ENCODE peak calls at places on chromosomes 7 and 10, in ten cellular contexts. R is cardiac muscle cell, Q is SJSA1, Z is GM23248, M is PC-3, G is WERI-Rb-1, H is thoracic aorta, J is PC-9, O is suprapubic skin, L is OCI-LY7. B is an unnamed sample.
A peak's percentile ranks its signal among the peaks of the same experiment; 100 is the strongest.

GRCh38 chr7:6272481-6273323 is at the start of gene CYTH3:
- DNase-seq in R (peak; percentile 83), Q (peak; percentile 71), Z (peak; percentile 95), M (peak; percentile 92), G (peak; percentile 73), H (no peak), J (peak; percentile 96), O (peak; percentile 75), L (peak; percentile 89), B (no peak)

GRCh38 chr10:6643962-6644361 is 63.9 kb upstream of the PRKCQ start:
- DNase-seq in R (no peak), Q (no peak), Z (no peak), M (no peak), G (no peak), H (no peak), J (no peak), O (no peak), L (no peak), B (no peak)

GRCh38 chr10:6328708-6329423 is 126.1 kb downstream of the PFKFB3 start:
- DNase-seq in R (no peak), Q (no peak), Z (no peak), M (no peak), G (no peak), H (peak; percentile 43), J (no peak), O (no peak), L (no peak), B (no peak)

GRCh38 chr10:75018873-75019272 is 92.6 kb upstream of the SAMD8 start:
- DNase-seq in R (no peak), Q (no peak), Z (no peak), M (no peak), G (no peak), H (no peak), J (no peak), O (no peak), L (no peak), B (no peak)

GRCh38 chr10:68302871-68303270 is 29.0 kb upstream of the HNRNPH3 start:
- DNase-seq in R (no peak), Q (no peak), Z (no peak), M (no peak), G (no peak), H (no peak), J (no peak), O (no peak), L (no peak), B (no peak)

GRCh38 chr7:26208040-26208439 is 6.5 kb downstream of the CBX3 start:
- DNase-seq in R (no peak), Q (no peak), Z (no peak), M (no peak), G (no peak), H (no peak), J (no peak), O (no peak), L (no peak), B (no peak)

GRCh38 chr7:87876759-87877234 is 504 bp downstream of the DBF4 start:
- DNase-seq in R (peak; percentile 70), Q (peak; percentile 56), Z (peak; percentile 88), M (peak; percentile 41), G (peak; percentile 46), H (no peak), J (peak; percentile 47), O (peak; percentile 71), L (peak; percentile 72), B (no peak)

GRCh38 chr7:29035044-29035740 is 77.1 kb upstream of the TRIL start:
- DNase-seq in R (peak; percentile 82), Q (peak; percentile 67), Z (peak; percentile 94), M (peak; percentile 93), G (no peak), H (no peak), J (no peak), O (no peak), L (no peak), B (no peak)

GRCh38 chr7:158740013-158740656 is 35.5 kb upstream of the NCAPG2 start:
- DNase-seq in R (peak; percentile 96), Q (peak; percentile 52), Z (peak; percentile 77), M (peak; percentile 81), G (no peak), H (no peak), J (peak; percentile 81), O (no peak), L (no peak), B (no peak)

GRCh38 chr10:72242675-72243074 is 26.6 kb upstream of the ASCC1 start:
- DNase-seq in R (peak; percentile 98), Q (no peak), Z (peak; percentile 22), M (no peak), G (no peak), H (no peak), J (no peak), O (peak; percentile 82), L (no peak), B (no peak)

GRCh38 chr10:109993551-109993950 is 14.2 kb upstream of the ADD3 start:
- DNase-seq in R (no peak), Q (no peak), Z (no peak), M (no peak), G (no peak), H (no peak), J (no peak), O (no peak), L (no peak), B (no peak)

GRCh38 chr10:110932505-110933180 is 13.2 kb downstream of the SHOC2 start:
- DNase-seq in R (no peak), Q (no peak), Z (peak; percentile 25), M (peak; percentile 56), G (no peak), H (no peak), J (no peak), O (no peak), L (no peak), B (no peak)

GRCh38 chr10:92571649-92572048 is 2.2 kb downstream of the IDE start:
- DNase-seq in R (peak; percentile 67), Q (no peak), Z (peak; percentile 41), M (no peak), G (no peak), H (no peak), J (no peak), O (no peak), L (no peak), B (no peak)

GRCh38 chr7:122013070-122013469 is 131.0 kb downstream of the AASS start:
- DNase-seq in R (no peak), Q (no peak), Z (no peak), M (no peak), G (no peak), H (no peak), J (no peak), O (no peak), L (no peak), B (no peak)

GRCh38 chr7:122010116-122010515 is 133.9 kb downstream of the AASS start:
- DNase-seq in R (no peak), Q (no peak), Z (no peak), M (peak; percentile 6), G (no peak), H (no peak), J (no peak), O (no peak), L (no peak), B (no peak)

GRCh38 chr7:122018032-122018431 is 126.0 kb downstream of the AASS start:
- DNase-seq in R (no peak), Q (no peak), Z (no peak), M (no peak), G (no peak), H (no peak), J (no peak), O (no peak), L (no peak), B (no peak)

DNA sequence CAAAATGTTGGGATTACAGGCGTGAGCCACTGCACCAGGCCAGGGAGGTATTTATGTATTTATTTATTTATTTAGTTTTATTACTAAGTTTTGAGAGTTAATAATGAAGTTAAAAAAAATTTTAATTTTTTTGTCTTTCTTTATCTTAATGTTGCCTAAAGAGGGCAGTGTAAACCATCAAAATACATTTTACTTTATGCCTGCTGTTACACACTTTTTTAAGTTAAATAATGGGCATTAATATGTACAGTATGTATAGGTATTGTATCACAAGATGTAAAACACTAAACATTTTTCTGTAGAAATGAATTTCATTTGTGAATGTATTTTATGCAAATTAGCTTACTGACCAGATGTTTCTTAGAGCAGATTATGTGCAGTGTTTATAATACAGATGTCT is 129.4 kb downstream of the AASS start:
- DNase-seq in R (peak; percentile 7), Q (no peak), Z (peak; percentile 15), M (peak; percentile 28), G (no peak), H (no peak), J (no peak), O (no peak), L (no peak), B (peak; percentile 30)
- H3K36me3 ChIP-seq in R (no peaks in the 10 kb centered on the region), Q (no peaks in the 10 kb centered on the region), Z (no peaks in the 10 kb centered on the region), M (no peaks in the 10 kb centered on the region), G (no peaks in the 10 kb centered on the region), H (no peaks in the 10 kb centered on the region), J (no peaks in the 10 kb centered on the region), O (peaks cover 10% of the 10 kb centered on the region), L (no peaks in the 10 kb centered on the region), B (no peaks in the 10 kb centered on the region)

DNA sequence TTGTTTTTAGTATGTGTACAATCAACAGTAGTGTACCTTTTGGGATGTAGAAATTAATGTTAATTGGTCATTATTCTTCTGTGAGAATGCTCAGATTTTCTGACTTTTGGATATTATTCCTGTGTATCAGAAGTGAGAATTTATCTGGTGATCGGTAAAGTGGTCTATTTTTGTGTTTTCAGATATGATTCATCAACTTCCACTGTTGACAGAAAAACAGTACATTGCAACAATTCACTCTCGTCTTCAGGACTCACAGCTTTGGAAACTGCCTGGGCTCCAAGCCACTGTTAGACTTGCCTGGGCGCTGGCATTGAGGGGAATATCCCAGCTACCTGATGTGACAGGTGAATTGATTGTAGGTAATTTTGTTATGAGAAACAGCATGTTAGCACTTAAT is 20.9 kb downstream of the NUP205 start:
- DNase-seq in R (no peak), Q (no peak), Z (no peak), M (no peak), G (no peak), H (no peak), J (no peak), O (no peak), L (no peak), B (no peak)
- H3K36me3 ChIP-seq in R (peaks cover 85% of the 10 kb centered on the region), Q (peaks cover 83% of the 10 kb centered on the region), Z (peaks cover 44% of the 10 kb centered on the region), M (peaks cover 68% of the 10 kb centered on the region), G (peaks cover 97% of the 10 kb centered on the region), H (peaks cover 22% of the 10 kb centered on the region), J (peaks cover 47% of the 10 kb centered on the region), O (peaks cover 93% of the 10 kb centered on the region), L (peaks cover 100% of the 10 kb centered on the region), B (peaks cover 91% of the 10 kb centered on the region)

GRCh38 chr7:106089647-106090046 is 22.5 kb downstream of the SYPL1 start:
- DNase-seq in R (no peak), Q (no peak), Z (no peak), M (no peak), G (no peak), H (no peak), J (no peak), O (no peak), L (peak; percentile 66), B (no peak)
- H3K36me3 ChIP-seq in R (peaks cover 23% of the 10 kb centered on the region), Q (peaks cover 48% of the 10 kb centered on the region), Z (peaks cover 29% of the 10 kb centered on the region), M (peaks cover 72% of the 10 kb centered on the region), G (peaks cover 62% of the 10 kb centered on the region), H (peaks cover 15% of the 10 kb centered on the region), J (peaks cover 4% of the 10 kb centered on the region), O (peaks cover 32% of the 10 kb centered on the region), L (peaks cover 85% of the 10 kb centered on the region), B (peaks cover 52% of the 10 kb centered on the region)

GRCh38 chr10:30447125-30447799 is 13.3 kb downstream of the MAP3K8 start:
- DNase-seq in R (peak; percentile 79), Q (no peak), Z (peak; percentile 93), M (peak; percentile 96), G (no peak), H (no peak), J (peak; percentile 31), O (no peak), L (peak; percentile 56), B (no peak)
- H3K36me3 ChIP-seq in R (peaks cover 33% of the 10 kb centered on the region), Q (peaks cover 8% of the 10 kb centered on the region), Z (peaks cover 27% of the 10 kb centered on the region), M (no peaks in the 10 kb centered on the region), G (no peaks in the 10 kb centered on the region), H (peaks cover 42% of the 10 kb centered on the region), J (peaks cover 11% of the 10 kb centered on the region), O (peaks cover 56% of the 10 kb centered on the region), L (peaks cover 48% of the 10 kb centered on the region), B (no peaks in the 10 kb centered on the region)

GRCh38 chr7:157177333-157177993 is 38.7 kb downstream of the UBE3C start:
- DNase-seq in R (no peak), Q (no peak), Z (no peak), M (no peak), G (peak; percentile 93), H (no peak), J (no peak), O (no peak), L (no peak), B (no peak)
- H3K36me3 ChIP-seq in R (peaks cover 56% of the 10 kb centered on the region), Q (peaks cover 90% of the 10 kb centered on the region), Z (peaks cover 68% of the 10 kb centered on the region), M (peaks cover 60% of the 10 kb centered on the region), G (peaks cover 81% of the 10 kb centered on the region), H (peaks cover 37% of the 10 kb centered on the region), J (peaks cover 82% of the 10 kb centered on the region), O (peaks cover 90% of the 10 kb centered on the region), L (peaks cover 95% of the 10 kb centered on the region), B (peaks cover 91% of the 10 kb centered on the region)

B was measured in SK-N-MC.